ENCODE peak calls at places on chromosome 11, in seven cellular contexts. One of them, this sample, is unnamed.

GRCh38 chr11:134701564-134702165 is 289.6 kb upstream of the B3GAT1 start:
- DNase-seq in cardiac fibroblast: no peak
- DNase-seq in hippocampal formation: no peak
- DNase-seq in HFFc6: no peak
- DNase-seq in mesothelial cell of epicardium: no peak
- DNase-seq in sigmoid colon: no peak
- DNase-seq in hypothalamus: no peak
- DNase-seq in this sample: no peak

GRCh38 chr11:116986521-116987105 is 111.6 kb downstream of the SIK3 start:
- DNase-seq in cardiac fibroblast: peak; percentile 88
- DNase-seq in hippocampal formation: no peak
- DNase-seq in HFFc6: peak; percentile 86
- DNase-seq in mesothelial cell of epicardium: no peak
- DNase-seq in sigmoid colon: no peak
- DNase-seq in hypothalamus: no peak
- DNase-seq in this sample: peak; percentile 54

GRCh38 chr11:1559103-1559951 is 12.7 kb downstream of the DUSP8 start:
- DNase-seq in cardiac fibroblast: peak; percentile 38
- DNase-seq in hippocampal formation: peak; percentile 90
- DNase-seq in HFFc6: peak; percentile 45
- DNase-seq in mesothelial cell of epicardium: no peak
- DNase-seq in sigmoid colon: peak; percentile 99
- DNase-seq in hypothalamus: no peak
- DNase-seq in this sample: no peak

GRCh38 chr11:120652705-120653335 is 141.3 kb downstream of the GRIK4 start:
- DNase-seq in cardiac fibroblast: peak; percentile 2
- DNase-seq in hippocampal formation: no peak
- DNase-seq in HFFc6: no peak
- DNase-seq in mesothelial cell of epicardium: no peak
- DNase-seq in sigmoid colon: no peak
- DNase-seq in hypothalamus: no peak
- DNase-seq in this sample: no peak

GRCh38 chr11:73252577-73253191 is 19.5 kb upstream of the P2RY6 start:
- DNase-seq in cardiac fibroblast: no peak
- DNase-seq in hippocampal formation: no peak
- DNase-seq in HFFc6: peak; percentile 12
- DNase-seq in mesothelial cell of epicardium: no peak
- DNase-seq in sigmoid colon: peak; percentile 51
- DNase-seq in hypothalamus: no peak
- DNase-seq in this sample: no peak

GRCh38 chr11:117663826-117664225 is 133.2 kb downstream of the DSCAML1 start:
- DNase-seq in cardiac fibroblast: no peak
- DNase-seq in hippocampal formation: peak; percentile 76
- DNase-seq in HFFc6: no peak
- DNase-seq in mesothelial cell of epicardium: no peak
- DNase-seq in sigmoid colon: peak; percentile 67
- DNase-seq in hypothalamus: no peak
- DNase-seq in this sample: no peak

GRCh38 chr11:76318744-76319384 is 62.1 kb downstream of the THAP12 start:
- DNase-seq in cardiac fibroblast: peak; percentile 80
- DNase-seq in hippocampal formation: peak; percentile 54
- DNase-seq in HFFc6: peak; percentile 25
- DNase-seq in mesothelial cell of epicardium: peak; percentile 88
- DNase-seq in sigmoid colon: peak; percentile 89
- DNase-seq in hypothalamus: peak; percentile 11
- DNase-seq in this sample: peak; percentile 74

GRCh38 chr11:57777969-57778317 is 16.3 kb downstream of the CTNND1 start:
- DNase-seq in cardiac fibroblast: peak; percentile 60
- DNase-seq in hippocampal formation: no peak
- DNase-seq in HFFc6: no peak
- DNase-seq in mesothelial cell of epicardium: no peak
- DNase-seq in sigmoid colon: no peak
- DNase-seq in hypothalamus: no peak
- DNase-seq in this sample: no peak

GRCh38 chr11:25910090-25910489 is 421.8 kb upstream of the ANO3 start:
- DNase-seq in cardiac fibroblast: no peak
- DNase-seq in hippocampal formation: no peak
- DNase-seq in HFFc6: no peak
- DNase-seq in mesothelial cell of epicardium: no peak
- DNase-seq in sigmoid colon: no peak
- DNase-seq in hypothalamus: no peak
- DNase-seq in this sample: no peak

GRCh38 chr11:64388911-64389310 is 29.9 kb downstream of the RPS6KA4 start:
- DNase-seq in cardiac fibroblast: no peak
- DNase-seq in hippocampal formation: no peak
- DNase-seq in HFFc6: no peak
- DNase-seq in mesothelial cell of epicardium: no peak
- DNase-seq in sigmoid colon: no peak
- DNase-seq in hypothalamus: no peak
- DNase-seq in this sample: no peak

GRCh38 chr11:78698612-78699011 is 123.9 kb upstream of the NARS2 start:
- DNase-seq in cardiac fibroblast: peak; percentile 84
- DNase-seq in hippocampal formation: no peak
- DNase-seq in HFFc6: peak; percentile 38
- DNase-seq in mesothelial cell of epicardium: no peak
- DNase-seq in sigmoid colon: no peak
- DNase-seq in hypothalamus: no peak
- DNase-seq in this sample: no peak

GRCh38 chr11:39673994-39674393 is 1785.5 kb downstream of the LRRC4C start:
- DNase-seq in cardiac fibroblast: no peak
- DNase-seq in hippocampal formation: no peak
- DNase-seq in HFFc6: no peak
- DNase-seq in mesothelial cell of epicardium: no peak
- DNase-seq in sigmoid colon: no peak
- DNase-seq in hypothalamus: no peak
- DNase-seq in this sample: no peak

GRCh38 chr11:66986178-66986545 is 11.1 kb downstream of the C11orf86 start:
- DNase-seq in cardiac fibroblast: no peak
- DNase-seq in hippocampal formation: no peak
- DNase-seq in HFFc6: no peak
- DNase-seq in mesothelial cell of epicardium: no peak
- DNase-seq in sigmoid colon: no peak
- DNase-seq in hypothalamus: no peak
- DNase-seq in this sample: no peak

GRCh38 chr11:117825538-117826359 is 1.2 kb upstream of the FXYD2 start:
- DNase-seq in cardiac fibroblast: no peak
- DNase-seq in hippocampal formation: no peak
- DNase-seq in HFFc6: no peak
- DNase-seq in mesothelial cell of epicardium: peak; percentile 28
- DNase-seq in sigmoid colon: peak; percentile 53
- DNase-seq in hypothalamus: no peak
- DNase-seq in this sample: no peak

GRCh38 chr11:4090258-4090657 is 4.3 kb upstream of the RRM1 start:
- DNase-seq in cardiac fibroblast: no peak
- DNase-seq in hippocampal formation: no peak
- DNase-seq in HFFc6: no peak
- DNase-seq in mesothelial cell of epicardium: no peak
- DNase-seq in sigmoid colon: no peak
- DNase-seq in hypothalamus: no peak
- DNase-seq in this sample: no peak

GRCh38 chr11:2704896-2705606 is 5.3 kb upstream of the KCNQ1OT1 start:
- DNase-seq in cardiac fibroblast: no peak
- DNase-seq in hippocampal formation: no peak
- DNase-seq in HFFc6: no peak
- DNase-seq in mesothelial cell of epicardium: no peak
- DNase-seq in sigmoid colon: peak; percentile 61
- DNase-seq in hypothalamus: no peak
- DNase-seq in this sample: no peak

This sample was measured in naive B cell.